ENCODE peak calls at places on chromosomes 12 and 14, in five cellular contexts. E, Q, I, M and G are unnamed samples.
A peak's percentile ranks its signal among the peaks of the same experiment; 100 is the strongest.

GRCh38 chr14:93891756-93892504 is 35.2 kb upstream of the FAM181A start:
- DNase-seq in M (no peak), E (no peak), I (no peak), Q (no peak), G (no peak)

GRCh38 chr14:92973798-92974372 is 50.9 kb downstream of the CHGA start:
- DNase-seq in M (no peak), I (no peak), Q (no peak), E (no peak), G (no peak)

GRCh38 chr12:100908501-100908900 is 113.9 kb downstream of the ANO4 start:
- DNase-seq in I (peak; percentile 44), E (no peak), M (no peak), Q (no peak), G (no peak)

GRCh38 chr14:73239463-73240241 is 2.3 kb downstream of the PAPLN start:
- DNase-seq in M (no peak), Q (no peak), I (no peak), E (no peak), G (peak; percentile 92)

GRCh38 chr12:24404086-24404815 is 454.8 kb upstream of the SOX5 start:
- DNase-seq in I (no peak), E (no peak), M (no peak), Q (no peak), G (no peak)

GRCh38 chr12:11500861-11501230 is 105.5 kb upstream of the PRB2 start:
- DNase-seq in Q (no peak), E (no peak), I (no peak), M (no peak), G (no peak)

GRCh38 chr14:32430326-32430725 is 101.2 kb downstream of the AKAP6 start:
- DNase-seq in Q (no peak), I (no peak), E (no peak), M (peak; percentile 19), G (no peak)

GRCh38 chr14:105193916-105194782 is 13.0 kb upstream of the NUDT14 start:
- DNase-seq in M (no peak), Q (no peak), E (no peak), I (no peak), G (no peak)

GRCh38 chr14:99752486-99753121 is 40.6 kb upstream of the EML1 start:
- DNase-seq in M (no peak), I (peak; percentile 51), E (no peak), Q (no peak), G (peak; percentile 56)

GRCh38 chr12:71216725-71217579 is 59.2 kb upstream of the TSPAN8 start:
- DNase-seq in I (no peak), E (no peak), M (peak; percentile 79), Q (peak; percentile 72), G (no peak)

GRCh38 chr12:122990961-122991622 is 10.6 kb downstream of the ARL6IP4 start:
- DNase-seq in M (no peak), Q (no peak), I (no peak), E (no peak), G (peak; percentile 61)

GRCh38 chr12:66048843-66049537 is 81.6 kb downstream of the LLPH start:
- DNase-seq in M (no peak), E (no peak), I (no peak), Q (no peak), G (no peak)

GRCh38 chr12:56020437-56021189 is at the start of gene IKZF4:
- DNase-seq in E (no peak), M (peak; percentile 95), Q (peak; percentile 56), I (no peak), G (peak; percentile 88)

GRCh38 chr12:52078276-52078675 is 1.2 kb upstream of the SMIM41 start:
- DNase-seq in I (no peak), M (no peak), E (no peak), Q (no peak), G (no peak)

GRCh38 chr12:116015525-116015924 is 262.0 kb downstream of the MED13L start:
- DNase-seq in E (no peak), Q (no peak), I (peak; percentile 7), M (peak; percentile 18), G (no peak)

GRCh38 chr12:124231980-124232653 is 62.8 kb upstream of the RFLNA start:
- DNase-seq in M (no peak), E (no peak), I (no peak), Q (peak; percentile 65), G (peak; percentile 59)

GRCh38 chr12:112979281-112979680 is 962 bp downstream of the OAS2 start:
- DNase-seq in Q (peak; percentile 84), M (no peak), E (no peak), I (no peak), G (no peak)

GRCh38 chr12:111102062-111102735 is 181.8 kb upstream of the MYL2 start:
- DNase-seq in E (no peak), M (no peak), I (no peak), Q (no peak), G (no peak)

GRCh38 chr12:26152507-26153102 is 27.8 kb upstream of the BHLHE41 start:
- DNase-seq in I (no peak), M (no peak), Q (no peak), E (no peak), G (no peak)

GRCh38 chr14:103444837-103445524 is 59.8 kb downstream of the MARK3 start:
- DNase-seq in I (no peak), Q (no peak), M (peak; percentile 66), E (no peak), G (no peak)

GRCh38 chr14:94575730-94576585 is 5.3 kb upstream of the SERPINA5 start:
- DNase-seq in E (no peak), Q (peak; percentile 21), M (no peak), I (no peak), G (no peak)

GRCh38 chr14:22837750-22838538 is 1.6 kb downstream of the MMP14 start:
- DNase-seq in I (no peak), E (no peak), M (no peak), Q (peak; percentile 70), G (peak; percentile 81)

GRCh38 chr12:81644503-81644902 is 114.6 kb downstream of the PPFIA2 start:
- DNase-seq in E (no peak), I (no peak), M (peak; percentile 3), Q (no peak), G (no peak)

GRCh38 chr12:98416845-98417244 is 98.5 kb upstream of the TMPO start:
- DNase-seq in I (no peak), Q (no peak), E (no peak), M (peak; percentile 52), G (peak; percentile 44)

GRCh38 chr12:67155863-67156262 is 113.3 kb upstream of the CAND1 start:
- DNase-seq in I (no peak), Q (no peak), E (no peak), M (no peak), G (no peak)

GRCh38 chr14:102508774-102509743 is 517 bp downstream of the ANKRD9 start:
- DNase-seq in I (no peak), E (no peak), Q (peak; percentile 78), M (peak; percentile 56), G (peak; percentile 88)

GRCh38 chr14:72049462-72049861 is 117.2 kb downstream of the RGS6 start:
- DNase-seq in M (no peak), I (no peak), Q (no peak), E (no peak), G (no peak)

GRCh38 chr14:71117839-71118743 is 210.8 kb downstream of the PCNX1 start:
- DNase-seq in Q (peak; percentile 66), M (no peak), I (no peak), E (no peak), G (no peak)

GRCh38 chr14:75340921-75341320 is 62.3 kb downstream of the FOS start:
- DNase-seq in Q (peak; percentile 87), E (no peak), I (no peak), M (no peak), G (no peak)

GRCh38 chr12:5945071-5946008 is at the start of gene ANO2:
- DNase-seq in I (no peak), E (no peak), Q (no peak), M (no peak), G (peak; percentile 89)
- H3K4me3 ChIP-seq in I (peak within 1 kb of the TSS; percentile 39), E (no peak within 1 kb of the TSS), Q (no peak within 1 kb of the TSS), M (no peak within 1 kb of the TSS), G (peak within 1 kb of the TSS; percentile 69)

GRCh38 chr12:4270016-4270669 is 3.4 kb upstream of the CCND2 start:
- DNase-seq in E (no peak), I (no peak), M (peak; percentile 15), Q (peak; percentile 70), G (peak; percentile 53)
- H3K27me3 ChIP-seq in E (peaks cover 3% of the 10 kb centered on the region), I (peaks cover 61% of the 10 kb centered on the region), M (no peaks in the 10 kb centered on the region), Q (no peaks in the 10 kb centered on the region), G (peaks cover 29% of the 10 kb centered on the region)

DNA sequence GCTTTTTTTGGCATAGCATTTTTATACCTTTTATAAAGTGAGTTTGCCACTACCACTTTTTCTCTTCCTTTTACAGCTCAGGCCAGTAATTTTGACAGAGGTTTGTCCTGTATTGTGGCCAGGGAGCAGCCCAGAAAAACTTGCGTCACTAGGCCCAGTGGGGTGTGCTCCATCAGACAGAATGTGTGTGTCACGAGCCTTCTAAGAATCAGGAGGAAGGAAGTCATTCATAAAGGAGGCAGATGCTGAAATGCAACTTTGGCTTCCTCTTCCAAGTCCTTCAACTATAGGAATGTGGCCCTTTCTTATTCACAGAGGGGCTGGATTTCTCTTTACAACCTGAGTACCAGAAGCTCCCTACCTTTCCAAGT is 10.1 kb upstream of the RAB35 start:
- DNase-seq in Q (no peak), E (no peak), M (no peak), I (no peak), G (no peak)
- H3K36me3 ChIP-seq in Q (no peaks in the 10 kb centered on the region), E (peaks cover 44% of the 10 kb centered on the region), M (peaks cover 52% of the 10 kb centered on the region), I (peaks cover 28% of the 10 kb centered on the region), G (peaks cover 39% of the 10 kb centered on the region)

GRCh38 chr12:12890815-12891645 is at the start of gene GPRC5A:
- DNase-seq in E (no peak), M (peak; percentile 51), Q (peak; percentile 92), I (peak; percentile 96), G (peak; percentile 80)

GRCh38 chr12:12896261-12896660 is 4.9 kb downstream of the GPRC5A start:
- DNase-seq in E (no peak), I (no peak), Q (no peak), M (no peak), G (no peak)

GRCh38 chr12:12892670-12893290 is 1.4 kb downstream of the GPRC5A start:
- DNase-seq in I (no peak), M (no peak), E (no peak), Q (no peak), G (no peak)

GRCh38 chr12:12891646-12892355 is 439 bp downstream of the GPRC5A start:
- DNase-seq in Q (no peak), M (no peak), E (no peak), I (no peak), G (no peak)

GRCh38 chr12:12893438-12893837 is 2.1 kb downstream of the GPRC5A start:
- DNase-seq in I (no peak), E (no peak), M (no peak), Q (no peak), G (no peak)
- H3K4me3 ChIP-seq in I (peak overlapping the region; percentile 66), E (no peak overlapping the region), M (no peak overlapping the region), Q (no peak overlapping the region), G (no peak overlapping the region)

DNA sequence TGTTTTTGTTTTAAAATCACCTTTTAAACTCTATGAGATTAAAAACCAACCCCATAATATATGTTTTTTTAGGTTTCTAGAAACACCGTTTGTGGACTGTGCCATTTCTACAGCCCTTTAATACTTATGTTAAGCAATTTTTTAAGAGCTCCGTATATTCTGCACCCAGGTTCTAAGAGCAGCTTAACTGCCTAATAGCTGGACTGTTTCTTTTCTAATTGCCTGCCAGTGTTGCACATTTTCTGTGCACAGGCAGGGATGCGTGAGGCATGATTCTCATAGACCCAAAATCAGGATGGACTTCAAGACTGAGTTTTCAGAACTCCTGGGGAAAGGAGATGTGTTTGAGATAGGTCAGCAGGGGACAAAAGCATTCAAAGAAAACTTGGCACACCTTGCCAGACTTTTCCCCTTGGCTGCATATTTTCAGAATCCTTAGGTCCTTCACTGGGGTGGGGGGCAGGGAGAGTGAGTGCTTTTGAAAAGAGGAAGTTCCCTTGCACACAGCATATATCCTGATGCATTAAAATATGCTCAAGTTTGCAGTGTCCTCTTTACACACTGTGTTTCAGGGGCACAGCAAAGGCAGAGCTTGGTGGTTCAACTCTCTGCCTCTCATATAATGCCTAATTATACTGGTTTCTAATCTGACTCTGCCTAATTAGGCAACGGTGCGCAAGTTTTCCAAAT is 27.9 kb downstream of the TMEM30B start:
- DNase-seq in Q (no peak), E (no peak), I (no peak), M (no peak), G (no peak)
- H3K27me3 ChIP-seq in Q (no peaks in the 10 kb centered on the region), E (no peaks in the 10 kb centered on the region), I (no peaks in the 10 kb centered on the region), M (peaks cover 9% of the 10 kb centered on the region), G (peaks cover 5% of the 10 kb centered on the region)